ENCODE peak calls at places on chromosomes 3 and 15, in five cellular contexts. N is neural progenitor cell, B is ovary, H is AG04450, O is mesendoderm. F is an unnamed sample. For H3K27me3, the result is how much of the 10 kb centered on the place peaks cover.

GRCh38 chr3:2354702-2355101 is 256.0 kb downstream of the CNTN4 start:
- DNase-seq in H (no peak), B (no peak), O (peak), N (peak), F (no peak)

GRCh38 chr3:46420931-46421330 is 13.9 kb downstream of the CCRL2 start:
- DNase-seq in N (no peak), O (no peak), H (no peak), B (no peak), F (no peak)

GRCh38 chr15:68372291-68372811 is 59.6 kb downstream of the ITGA11 start:
- DNase-seq in N (peak), H (no peak), O (peak), B (peak), F (no peak)

GRCh38 chr3:58383904-58384303 is 49.7 kb downstream of the PDHB start:
- DNase-seq in H (peak), B (no peak), O (peak), N (no peak), F (peak)

GRCh38 chr3:171801738-171802600 is 8.3 kb downstream of the PLD1 start:
- DNase-seq in N (no peak), O (no peak), B (no peak), H (peak), F (no peak)

GRCh38 chr15:71596672-71597071 is 213.7 kb upstream of the NR2E3 start:
- DNase-seq in H (no peak), N (no peak), O (peak), B (peak), F (peak)

GRCh38 chr3:150958694-150959093 is 13.8 kb downstream of the CLRN1 start:
- DNase-seq in H (no peak), O (no peak), N (no peak), B (no peak), F (no peak)

GRCh38 chr3:146968204-146968651 is 363.1 kb upstream of the PLSCR5 start:
- DNase-seq in B (no peak), O (peak), N (no peak), H (peak), F (no peak)

GRCh38 chr3:194787072-194787471 is 101.4 kb downstream of the FAM43A start:
- DNase-seq in N (no peak), B (no peak), H (no peak), O (no peak), F (no peak)

GRCh38 chr3:185399629-185400339 is 36.8 kb downstream of the MAP3K13 start:
- DNase-seq in N (no peak), H (no peak), B (no peak), O (no peak), F (no peak)

GRCh38 chr3:100073555-100074307 is 40.6 kb downstream of the FILIP1L start:
- DNase-seq in O (peak), H (peak), N (peak), B (peak), F (no peak)

GRCh38 chr15:88902491-88902835 is 7.1 kb upstream of the HAPLN3 start:
- DNase-seq in O (no peak), N (no peak), B (no peak), H (no peak), F (no peak)

GRCh38 chr3:166575166-166575565 is 737.9 kb upstream of the BCHE start:
- DNase-seq in N (no peak), B (no peak), H (no peak), O (no peak), F (no peak)

GRCh38 chr3:181879926-181880325 is 168.2 kb downstream of the SOX2 start:
- DNase-seq in N (no peak), B (no peak), H (no peak), O (no peak), F (no peak)

GRCh38 chr15:30990451-30991300 is 752 bp downstream of the MTMR10 start:
- DNase-seq in N (peak), H (no peak), O (no peak), B (no peak), F (no peak)

GRCh38 chr3:195876297-195877031 is 31.9 kb downstream of the TNK2 start:
- DNase-seq in O (no peak), H (no peak), N (no peak), B (no peak), F (peak)

GRCh38 chr15:39939487-39940452 is 5.9 kb downstream of the EIF2AK4 start:
- DNase-seq in O (peak), H (no peak), N (no peak), B (no peak), F (no peak)

GRCh38 chr3:32895701-32896100 is 55.7 kb upstream of the CCR4 start:
- DNase-seq in H (no peak), B (no peak), O (no peak), N (no peak), F (no peak)

GRCh38 chr15:45143056-45143455 is 13.3 kb downstream of the DUOX1 start:
- DNase-seq in B (no peak), H (no peak), N (no peak), O (no peak), F (no peak)

GRCh38 chr15:25670025-25670554 is 193.0 kb downstream of the ATP10A start:
- DNase-seq in B (peak), H (no peak), N (peak), O (peak), F (peak)

GRCh38 chr3:41290736-41291135 is 91.4 kb downstream of the CTNNB1 start:
- DNase-seq in B (no peak), H (no peak), N (no peak), O (peak), F (no peak)

GRCh38 chr3:109346770-109347295 is 9.5 kb upstream of the DPPA4 start:
- DNase-seq in B (no peak), O (no peak), H (no peak), N (no peak), F (no peak)

GRCh38 chr3:37964716-37965115 is 25.9 kb upstream of the VILL start:
- DNase-seq in B (no peak), H (no peak), O (no peak), N (no peak), F (no peak)

GRCh38 chr3:13080591-13080990 is 7.4 kb upstream of the IQSEC1 start:
- DNase-seq in N (no peak), H (no peak), B (no peak), O (no peak), F (no peak)

GRCh38 chr3:170256597-170256996 is 34.4 kb downstream of the PRKCI start:
- DNase-seq in B (no peak), H (no peak), N (no peak), O (no peak), F (no peak)

GRCh38 chr3:170259853-170260386 is 37.7 kb downstream of the PRKCI start:
- DNase-seq in O (no peak), N (no peak), H (no peak), B (no peak), F (no peak)

GRCh38 chr3:170257145-170257544 is 34.9 kb downstream of the PRKCI start:
- DNase-seq in B (no peak), O (no peak), H (no peak), N (no peak), F (no peak)

GRCh38 chr3:170258105-170258487 is 35.9 kb downstream of the PRKCI start:
- DNase-seq in O (no peak), B (no peak), H (no peak), N (no peak), F (no peak)
- H3K27me3 ChIP-seq in O (under half), B (under half), H (under half), N (under half), F (under half)

GRCh38 chr15:99719096-99719541 is 14.1 kb downstream of the LYSMD4 start:
- DNase-seq in B (no peak), O (no peak), H (peak), N (no peak), F (no peak)
- H3K27ac ChIP-seq in B (no peak), O (no peak), H (no peak), N (no peak), F (peak)

GRCh38 chr15:70023769-70024491 is 73.8 kb downstream of the TLE3 start:
- DNase-seq in N (no peak), H (no peak), B (peak), O (no peak), F (peak)
- H3K4me3 ChIP-seq in N (no peak), H (no peak), B (no peak), O (no peak), F (no peak)

GRCh38 chr15:23629234-23629805 is 18.3 kb downstream of the MAGEL2 start:
- DNase-seq in B (no peak), O (peak), N (peak), H (no peak), F (no peak)

DNA sequence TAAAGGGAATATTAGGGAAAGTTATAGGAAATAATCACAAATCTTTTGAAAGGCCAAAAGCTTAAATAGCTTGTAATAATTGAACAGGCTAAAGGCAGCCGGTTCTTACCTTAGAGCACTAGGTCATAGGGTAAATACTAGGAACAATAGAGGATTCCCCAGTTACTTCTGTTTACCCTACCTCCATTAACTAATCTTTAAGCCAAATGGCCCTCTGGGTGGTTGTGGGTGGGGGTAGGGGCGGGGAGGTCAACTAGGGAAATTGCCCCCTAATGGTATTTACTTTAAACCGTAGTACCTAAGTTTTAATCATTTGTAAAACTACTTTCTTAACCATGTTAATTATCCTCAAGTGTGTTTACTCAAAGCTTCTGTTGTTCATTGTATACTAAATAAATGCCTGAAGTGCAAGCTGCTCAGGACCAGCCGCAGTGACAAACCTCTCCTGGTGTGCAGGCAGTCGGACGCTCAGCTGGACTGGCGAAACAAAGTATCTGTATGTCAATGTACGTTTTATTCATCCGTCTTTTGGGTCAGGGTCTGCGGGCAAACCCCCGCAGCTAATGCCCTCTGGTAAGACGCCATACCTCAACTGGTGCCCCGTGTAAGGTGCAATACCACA is 18.9 kb downstream of the MAGEL2 start:
- DNase-seq in H (no peak), B (no peak), O (peak), N (peak), F (no peak)
- H3K27me3 ChIP-seq in H (under half), B (under half), O (under half), N (half or more), F (under half)

GRCh38 chr15:65062726-65063125 is 5.1 kb downstream of the RASL12 start:
- DNase-seq in O (no peak), N (no peak), H (no peak), B (no peak), F (no peak)
- H3K27ac ChIP-seq in O (no peak), N (no peak), H (no peak), B (no peak), F (peak)

DNA sequence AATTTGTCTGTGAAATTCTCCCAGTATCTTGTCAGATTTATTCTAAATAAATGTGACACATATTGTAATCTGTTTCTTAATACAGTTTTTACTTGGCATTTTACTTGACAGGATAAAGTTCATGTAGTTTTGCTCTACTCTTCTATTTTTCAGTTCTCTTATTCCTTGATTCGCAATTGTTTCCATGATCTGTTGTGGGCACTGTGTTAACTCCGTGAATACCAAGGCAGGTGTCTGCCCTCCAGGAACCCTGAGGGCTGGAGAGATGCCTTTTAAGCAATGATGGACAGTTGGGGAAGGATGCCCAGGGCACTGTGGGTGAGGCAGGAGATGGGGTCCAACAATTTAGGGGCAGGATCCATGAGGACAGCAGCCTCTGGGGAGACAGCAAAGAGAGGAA is 3.1 kb downstream of the CLDN11 start:
- DNase-seq in N (no peak), H (no peak), O (no peak), B (no peak), F (no peak)
- H3K4me3 ChIP-seq in N (no peak), H (peak), O (no peak), B (peak), F (no peak)

GRCh38 chr15:38666865-38667264 is 102.3 kb upstream of the RASGRP1 start:
- DNase-seq in H (no peak), O (no peak), N (no peak), B (no peak), F (no peak)

GRCh38 chr15:38667875-38668274 is 103.3 kb upstream of the RASGRP1 start:
- DNase-seq in O (no peak), N (no peak), H (no peak), B (no peak), F (no peak)

GRCh38 chr15:38668433-38669159 is 104.0 kb upstream of the RASGRP1 start:
- DNase-seq in N (peak), O (peak), B (no peak), H (no peak), F (no peak)

GRCh38 chr15:38662805-38663204 is 98.2 kb upstream of the RASGRP1 start:
- DNase-seq in N (no peak), O (no peak), B (no peak), H (no peak), F (no peak)

DNA sequence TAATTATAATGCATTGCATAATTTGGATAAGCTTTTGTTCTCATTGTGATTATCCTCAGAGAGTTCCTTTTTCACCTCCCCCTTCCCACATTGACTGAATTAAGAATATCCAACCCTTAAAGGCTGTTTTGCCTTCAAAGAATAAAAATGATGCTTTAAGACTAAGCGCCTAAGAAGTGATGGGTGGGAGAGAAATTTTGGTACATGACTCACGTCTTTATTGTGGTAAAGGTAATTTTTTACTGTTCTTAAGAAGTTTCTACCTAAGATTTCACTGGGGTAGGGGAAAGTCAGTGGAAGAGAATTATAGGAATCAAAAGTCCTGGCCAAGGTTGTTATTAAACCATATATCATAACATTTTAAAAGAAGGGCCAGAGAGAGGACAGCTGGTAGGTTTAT is 101.0 kb upstream of the RASGRP1 start:
- DNase-seq in O (no peak), H (no peak), B (no peak), N (no peak), F (no peak)
- H3K27me3 ChIP-seq in O (under half), H (half or more), B (under half), N (under half), F (under half)